ENCODE peak calls at places on chromosomes 3 and 15, in ten cellular contexts. T is cardiac fibroblast; H is activated CD8-positive, alpha-beta T cell treated with anti-CD3 and anti-CD28 coated beads for 36 hours; C is B cell; A is activated CD8-positive, alpha-beta memory T cell treated with anti-CD3 and anti-CD28 coated beads for 4 hours; P is Peyer's patch; Y is NCI-H2171; F is islet precursor cell; B is adrenal gland; U is activated T-cell treated with anti-CD3 and anti-CD28 coated beads for 48 hours. I is an unnamed sample.

GRCh38 chr3:27533718-27534578 is 49.8 kb upstream of the SLC4A7 start:
- DNase-seq in T (peak; percentile 99), B (peak; percentile 61), C (no peak), U (no peak), F (peak; percentile 98), H (peak; percentile 51), A (peak; percentile 7), Y (no peak), P (no peak), I (peak; percentile 48)

GRCh38 chr3:65829228-65829627 is 209.5 kb downstream of the MAGI1 start:
- DNase-seq in H (no peak), U (no peak), P (no peak), A (no peak), B (no peak), C (no peak), Y (no peak), T (no peak), F (no peak), I (no peak)

GRCh38 chr3:154776549-154777230 is 303.4 kb upstream of the MME start:
- DNase-seq in Y (no peak), P (no peak), B (no peak), U (no peak), T (no peak), H (no peak), A (no peak), F (no peak), C (no peak), I (no peak)

GRCh38 chr3:169387751-169388696 is 275.5 kb downstream of the MECOM start:
- DNase-seq in P (peak; percentile 65), H (no peak), C (no peak), B (peak; percentile 14), U (no peak), T (peak; percentile 64), A (no peak), F (peak; percentile 51), Y (no peak), I (no peak)

GRCh38 chr15:52527898-52528464 is 699 bp downstream of the MYO5A start:
- DNase-seq in H (peak; percentile 63), U (peak; percentile 26), T (peak; percentile 32), P (peak; percentile 50), C (peak; percentile 45), B (peak; percentile 41), Y (peak; percentile 40), F (peak; percentile 59), A (peak; percentile 20), I (no peak)

GRCh38 chr3:186544281-186544680 is at the start of gene CRYGS:
- DNase-seq in F (no peak), U (no peak), H (no peak), C (no peak), B (no peak), Y (no peak), P (no peak), T (no peak), A (no peak), I (no peak)

GRCh38 chr15:75195766-75196241 is 5.9 kb upstream of the C15orf39 start:
- DNase-seq in U (no peak), A (no peak), Y (peak; percentile 75), H (no peak), P (no peak), C (no peak), F (no peak), T (no peak), B (no peak), I (no peak)

GRCh38 chr3:134365766-134366065 is 8.5 kb downstream of the AMOTL2 start:
- DNase-seq in Y (no peak), F (peak; percentile 57), A (no peak), T (no peak), H (no peak), P (no peak), C (no peak), B (no peak), U (no peak), I (no peak)

I was measured in GM12878.